ENCODE peak calls at places on chromosome 6, in five cellular contexts. One of them, this sample, is unnamed.

GRCh38 chr6:81075974-81076373 is 676.5 kb downstream of the TENT5A start:
- DNase-seq in PC-3: peak; percentile 9
- DNase-seq in K562: no peak
- DNase-seq in endothelial cell of umbilical vein: peak; percentile 32
- DNase-seq in neural progenitor cell: peak; percentile 77
- DNase-seq in this sample: peak; percentile 16

GRCh38 chr6:167795874-167796667 is 30.6 kb upstream of the AFDN start:
- DNase-seq in endothelial cell of umbilical vein: no peak
- DNase-seq in K562: no peak
- DNase-seq in PC-3: no peak
- DNase-seq in neural progenitor cell: no peak
- DNase-seq in this sample: no peak

GRCh38 chr6:46773201-46773855 is 19.9 kb upstream of the MEP1A start:
- DNase-seq in K562: no peak
- DNase-seq in PC-3: no peak
- DNase-seq in neural progenitor cell: no peak
- DNase-seq in endothelial cell of umbilical vein: no peak
- DNase-seq in this sample: no peak

GRCh38 chr6:138795809-138796469 is at the start of gene ECT2L:
- DNase-seq in K562: no peak
- DNase-seq in neural progenitor cell: peak; percentile 81
- DNase-seq in PC-3: no peak
- DNase-seq in endothelial cell of umbilical vein: peak; percentile 35
- DNase-seq in this sample: peak; percentile 68

GRCh38 chr6:75855047-75855446 is 106.0 kb downstream of the MYO6 start:
- DNase-seq in neural progenitor cell: peak; percentile 78
- DNase-seq in endothelial cell of umbilical vein: peak; percentile 67
- DNase-seq in K562: peak; percentile 33
- DNase-seq in PC-3: peak; percentile 70
- DNase-seq in this sample: peak; percentile 86

GRCh38 chr6:105553174-105553573 is 150.3 kb upstream of the PREP start:
- DNase-seq in endothelial cell of umbilical vein: no peak
- DNase-seq in neural progenitor cell: no peak
- DNase-seq in K562: no peak
- DNase-seq in PC-3: peak; percentile 85
- DNase-seq in this sample: no peak

GRCh38 chr6:38420207-38420606 is 219.5 kb downstream of the BTBD9 start:
- DNase-seq in K562: no peak
- DNase-seq in neural progenitor cell: no peak
- DNase-seq in endothelial cell of umbilical vein: peak; percentile 29
- DNase-seq in PC-3: peak; percentile 59
- DNase-seq in this sample: no peak

GRCh38 chr6:126811307-126811706 is 307.2 kb upstream of the RSPO3 start:
- DNase-seq in PC-3: no peak
- DNase-seq in neural progenitor cell: no peak
- DNase-seq in endothelial cell of umbilical vein: peak; percentile 85
- DNase-seq in K562: no peak
- DNase-seq in this sample: peak; percentile 60

GRCh38 chr6:113461153-113461897 is 395.8 kb upstream of the MARCKS start:
- DNase-seq in K562: no peak
- DNase-seq in neural progenitor cell: peak; percentile 13
- DNase-seq in endothelial cell of umbilical vein: peak; percentile 19
- DNase-seq in PC-3: no peak
- DNase-seq in this sample: no peak

GRCh38 chr6:163667372-163668060 is 253.0 kb downstream of the QKI start:
- DNase-seq in neural progenitor cell: no peak
- DNase-seq in K562: no peak
- DNase-seq in endothelial cell of umbilical vein: no peak
- DNase-seq in PC-3: no peak
- DNase-seq in this sample: peak; percentile 50

GRCh38 chr6:99590728-99591672 is 15.6 kb upstream of the PRDM13 start:
- DNase-seq in neural progenitor cell: peak; percentile 66
- DNase-seq in endothelial cell of umbilical vein: no peak
- DNase-seq in PC-3: no peak
- DNase-seq in K562: no peak
- DNase-seq in this sample: no peak

GRCh38 chr6:112237644-112238043 is 16.7 kb downstream of the LAMA4 start:
- DNase-seq in neural progenitor cell: no peak
- DNase-seq in K562: no peak
- DNase-seq in PC-3: peak; percentile 84
- DNase-seq in endothelial cell of umbilical vein: peak; percentile 53
- DNase-seq in this sample: peak; percentile 100

GRCh38 chr6:123777554-123777953 is 26.1 kb upstream of the NKAIN2 start:
- DNase-seq in endothelial cell of umbilical vein: peak; percentile 46
- DNase-seq in neural progenitor cell: no peak
- DNase-seq in K562: no peak
- DNase-seq in PC-3: peak; percentile 30
- DNase-seq in this sample: peak; percentile 55

GRCh38 chr6:74870403-74870802 is 335.4 kb downstream of the COL12A1 start:
- DNase-seq in neural progenitor cell: no peak
- DNase-seq in K562: no peak
- DNase-seq in endothelial cell of umbilical vein: no peak
- DNase-seq in PC-3: peak; percentile 10
- DNase-seq in this sample: no peak

GRCh38 chr6:79708094-79708791 is 77.1 kb downstream of the SH3BGRL2 start:
- DNase-seq in endothelial cell of umbilical vein: no peak
- DNase-seq in neural progenitor cell: no peak
- DNase-seq in K562: no peak
- DNase-seq in PC-3: no peak
- DNase-seq in this sample: no peak

DNA sequence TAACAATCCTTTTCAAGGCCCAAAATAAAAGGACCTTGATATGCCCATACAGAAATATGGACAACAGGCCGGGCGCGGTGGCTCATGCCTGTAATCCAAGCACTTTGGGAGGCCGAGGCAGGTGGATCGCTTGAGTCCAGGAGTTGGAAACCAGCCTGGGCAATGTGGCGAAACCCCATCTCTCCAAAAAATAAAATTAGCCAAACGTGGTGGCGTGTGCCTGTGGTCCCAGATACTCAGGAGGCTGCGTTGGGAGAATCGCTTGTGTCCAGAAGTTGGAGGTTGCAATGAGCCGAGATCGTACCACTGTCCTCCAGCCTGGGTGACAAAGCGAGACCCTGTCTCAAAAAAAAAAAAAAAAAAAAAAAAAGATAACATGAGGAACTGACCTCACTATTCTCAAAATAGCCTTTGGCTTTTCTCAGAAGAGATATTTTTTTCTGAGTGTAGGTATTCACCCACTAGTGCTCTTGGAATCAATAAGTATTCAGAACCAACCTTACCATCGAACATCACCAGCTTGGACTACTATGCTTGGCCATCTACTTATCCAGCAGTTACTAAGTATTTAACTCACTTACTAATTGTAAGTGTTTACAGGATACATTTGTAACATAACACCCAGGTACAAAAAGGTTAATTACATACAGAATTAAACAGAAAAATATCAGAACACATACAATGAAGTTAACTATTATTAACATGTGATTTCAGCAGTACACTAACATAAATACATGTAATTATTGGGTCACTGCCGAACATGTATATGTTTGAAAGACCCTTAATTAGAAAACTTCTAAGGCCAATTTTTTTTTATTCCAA is 99.2 kb downstream of the OR2B2 start:
- DNase-seq in PC-3: peak; percentile 33
- DNase-seq in endothelial cell of umbilical vein: no peak
- DNase-seq in K562: no peak
- DNase-seq in neural progenitor cell: no peak
- DNase-seq in this sample: no peak
- H3K9ac ChIP-seq in PC-3: peak overlapping the region; percentile 76
- H3K9ac ChIP-seq in endothelial cell of umbilical vein: no peak overlapping the region
- H3K9ac ChIP-seq in K562: peak overlapping the region; percentile 85
- H3K9ac ChIP-seq in neural progenitor cell: no peak overlapping the region
- H3K9ac ChIP-seq in this sample: no peak overlapping the region

GRCh38 chr6:5994234-5994998 is 12.3 kb downstream of the NRN1 start:
- DNase-seq in endothelial cell of umbilical vein: no peak
- DNase-seq in neural progenitor cell: peak; percentile 50
- DNase-seq in PC-3: no peak
- DNase-seq in K562: no peak
- DNase-seq in this sample: no peak

GRCh38 chr6:5996701-5997419 is 9.9 kb downstream of the NRN1 start:
- DNase-seq in PC-3: no peak
- DNase-seq in neural progenitor cell: peak; percentile 66
- DNase-seq in K562: no peak
- DNase-seq in endothelial cell of umbilical vein: peak; percentile 59
- DNase-seq in this sample: no peak

GRCh38 chr6:5997420-5998093 is 9.2 kb downstream of the NRN1 start:
- DNase-seq in PC-3: no peak
- DNase-seq in K562: no peak
- DNase-seq in neural progenitor cell: peak; percentile 85
- DNase-seq in endothelial cell of umbilical vein: peak; percentile 49
- DNase-seq in this sample: no peak

GRCh38 chr6:5994999-5995698 is 11.6 kb downstream of the NRN1 start:
- DNase-seq in PC-3: no peak
- DNase-seq in neural progenitor cell: no peak
- DNase-seq in endothelial cell of umbilical vein: no peak
- DNase-seq in K562: no peak
- DNase-seq in this sample: no peak

GRCh38 chr6:5995705-5996686 is 10.7 kb downstream of the NRN1 start:
- DNase-seq in endothelial cell of umbilical vein: peak; percentile 79
- DNase-seq in neural progenitor cell: peak; percentile 91
- DNase-seq in PC-3: no peak
- DNase-seq in K562: peak; percentile 48
- DNase-seq in this sample: peak; percentile 31
- TF ChIP-seq CTCF in endothelial cell of umbilical vein: peak; percentile 13
- TF ChIP-seq CTCF in neural progenitor cell: peak; percentile 53
- TF ChIP-seq CTCF in PC-3: no peak
- TF ChIP-seq CTCF in K562: no peak
- TF ChIP-seq CTCF in this sample: peak; percentile 23

GRCh38 chr6:159232106-159232645 is 63.0 kb downstream of the FNDC1 start:
- DNase-seq in endothelial cell of umbilical vein: no peak
- DNase-seq in K562: no peak
- DNase-seq in neural progenitor cell: no peak
- DNase-seq in PC-3: no peak
- DNase-seq in this sample: no peak

GRCh38 chr6:159233365-159234101 is 64.3 kb downstream of the FNDC1 start:
- DNase-seq in PC-3: no peak
- DNase-seq in K562: no peak
- DNase-seq in endothelial cell of umbilical vein: no peak
- DNase-seq in neural progenitor cell: peak; percentile 71
- DNase-seq in this sample: no peak

GRCh38 chr6:159232751-159233150 is 63.6 kb downstream of the FNDC1 start:
- DNase-seq in endothelial cell of umbilical vein: no peak
- DNase-seq in PC-3: no peak
- DNase-seq in K562: no peak
- DNase-seq in neural progenitor cell: no peak
- DNase-seq in this sample: no peak

GRCh38 chr6:159229526-159229925 is 60.3 kb downstream of the FNDC1 start:
- DNase-seq in endothelial cell of umbilical vein: no peak
- DNase-seq in K562: no peak
- DNase-seq in neural progenitor cell: no peak
- DNase-seq in PC-3: no peak
- DNase-seq in this sample: no peak

GRCh38 chr6:159234102-159234553 is 64.9 kb downstream of the FNDC1 start:
- DNase-seq in neural progenitor cell: no peak
- DNase-seq in endothelial cell of umbilical vein: no peak
- DNase-seq in PC-3: no peak
- DNase-seq in K562: no peak
- DNase-seq in this sample: no peak
- TF ChIP-seq EZH2 in neural progenitor cell: peak; percentile 74
- TF ChIP-seq EZH2 in endothelial cell of umbilical vein: no peak
- TF ChIP-seq EZH2 in PC-3: no peak
- TF ChIP-seq EZH2 in K562: no peak
- TF ChIP-seq EZH2 in this sample: no peak

DNA sequence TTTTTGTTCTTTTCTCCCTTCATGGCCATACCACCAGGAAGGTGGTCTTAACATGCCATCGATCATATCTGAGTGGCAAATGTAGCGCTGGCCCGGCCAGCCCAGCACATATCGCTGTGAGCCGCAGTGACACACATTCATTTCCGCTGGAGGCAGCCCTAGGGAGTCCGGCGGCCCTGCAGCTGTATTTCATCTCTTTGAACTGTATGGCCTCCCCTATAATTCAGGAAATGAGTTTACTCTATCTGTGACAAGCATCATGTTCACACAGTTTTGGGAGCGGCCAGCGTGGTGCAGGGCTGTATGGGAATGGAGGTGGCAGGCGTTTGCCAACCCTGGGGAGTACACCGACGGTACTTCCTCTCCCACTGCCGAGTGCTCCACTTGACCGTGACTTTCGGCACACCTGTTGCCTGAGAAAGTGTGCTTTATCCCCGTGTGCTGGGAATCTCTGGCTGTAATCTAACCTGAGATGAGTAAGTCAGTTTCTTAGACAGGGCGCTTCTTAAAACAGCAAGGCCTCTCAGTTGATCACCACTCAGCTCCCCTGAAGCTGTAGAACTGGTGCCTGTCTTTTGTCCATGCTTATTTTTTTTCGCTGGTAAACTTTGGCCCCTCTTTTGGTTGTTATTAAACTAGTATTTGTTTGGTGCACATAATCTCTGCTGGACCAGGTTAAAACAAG is 257.1 kb upstream of the TAB2 start:
- DNase-seq in PC-3: no peak
- DNase-seq in endothelial cell of umbilical vein: peak; percentile 37
- DNase-seq in neural progenitor cell: no peak
- DNase-seq in K562: no peak
- DNase-seq in this sample: no peak
- H3K9ac ChIP-seq in PC-3: no peak overlapping the region
- H3K9ac ChIP-seq in endothelial cell of umbilical vein: no peak overlapping the region
- H3K9ac ChIP-seq in neural progenitor cell: no peak overlapping the region
- H3K9ac ChIP-seq in K562: no peak overlapping the region
- H3K9ac ChIP-seq in this sample: no peak overlapping the region

DNA sequence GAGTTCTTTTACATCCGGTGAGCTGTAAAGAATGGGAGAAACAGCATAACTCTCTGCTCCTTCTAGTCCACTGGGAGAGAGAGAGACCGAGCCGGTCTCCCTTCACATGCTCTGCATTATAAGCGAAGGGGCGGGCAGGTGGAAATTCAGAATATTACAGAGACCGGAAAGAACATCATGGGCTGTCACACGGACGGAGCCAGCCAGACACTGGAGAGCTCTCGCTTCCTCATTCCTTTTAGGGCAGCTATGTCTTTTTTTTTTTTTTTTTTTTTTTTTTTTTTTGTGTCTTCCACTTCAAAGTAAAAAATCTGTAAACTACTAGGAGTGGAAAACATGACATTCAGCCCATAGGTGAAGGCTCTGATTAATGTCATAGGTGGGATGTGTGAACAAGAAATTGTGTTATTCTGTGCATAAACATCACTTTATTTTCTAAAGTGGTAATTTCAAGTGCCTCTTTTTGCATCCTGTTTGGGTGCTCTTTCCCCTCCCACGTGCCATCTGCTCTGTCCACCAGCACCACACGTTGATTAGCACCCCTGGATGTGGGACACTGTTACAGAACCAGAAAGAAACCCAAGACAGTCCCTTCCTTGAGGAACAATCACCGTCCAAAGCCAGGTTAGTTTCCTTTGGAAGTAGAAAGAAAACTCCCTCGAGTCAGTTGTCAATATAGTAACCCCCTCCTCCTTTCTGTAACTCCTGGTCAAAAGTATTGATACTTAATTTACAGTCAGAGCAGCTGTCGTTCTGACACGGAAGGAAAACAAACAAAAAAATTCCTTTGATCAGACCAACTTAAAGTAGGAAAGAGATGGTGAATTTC is at the start of gene TAGAP:
- DNase-seq in PC-3: no peak
- DNase-seq in K562: no peak
- DNase-seq in neural progenitor cell: no peak
- DNase-seq in endothelial cell of umbilical vein: no peak
- DNase-seq in this sample: no peak
- TF ChIP-seq CTCF in PC-3: no peak
- TF ChIP-seq CTCF in K562: no peak
- TF ChIP-seq CTCF in neural progenitor cell: no peak
- TF ChIP-seq CTCF in endothelial cell of umbilical vein: no peak
- TF ChIP-seq CTCF in this sample: no peak

This sample was measured in fibroblast of lung.